ENCODE peak calls at places on chromosomes 5 and 9, in four cellular contexts. One of them, this sample, is unnamed.

GRCh38 chr9:31588756-31589155 is 795.7 kb upstream of the ACO1 start:
- DNase-seq in psoas muscle: no peak
- DNase-seq in A673: no peak
- DNase-seq in DND-41: no peak
- DNase-seq in this sample: no peak

GRCh38 chr9:98310752-98311392 is 55.4 kb upstream of the TBC1D2 start:
- DNase-seq in DND-41: no peak
- DNase-seq in A673: no peak
- DNase-seq in psoas muscle: no peak
- DNase-seq in this sample: no peak

GRCh38 chr5:35884125-35884788 is 27.6 kb downstream of the IL7R start:
- DNase-seq in A673: peak; percentile 93
- DNase-seq in psoas muscle: no peak
- DNase-seq in DND-41: peak; percentile 90
- DNase-seq in this sample: no peak

GRCh38 chr5:78638423-78638822 is 10.1 kb downstream of the LHFPL2 start:
- DNase-seq in DND-41: no peak
- DNase-seq in A673: no peak
- DNase-seq in psoas muscle: peak; percentile 70
- DNase-seq in this sample: peak; percentile 86

GRCh38 chr5:39584921-39585320 is 160.1 kb upstream of the DAB2 start:
- DNase-seq in DND-41: no peak
- DNase-seq in psoas muscle: no peak
- DNase-seq in A673: no peak
- DNase-seq in this sample: no peak

GRCh38 chr5:128414469-128414868 is 123.6 kb downstream of the FBN2 start:
- DNase-seq in psoas muscle: no peak
- DNase-seq in A673: no peak
- DNase-seq in DND-41: no peak
- DNase-seq in this sample: no peak

GRCh38 chr5:171968512-171968911 is 37.9 kb downstream of the FBXW11 start:
- DNase-seq in A673: no peak
- DNase-seq in DND-41: peak; percentile 29
- DNase-seq in psoas muscle: no peak
- DNase-seq in this sample: no peak

GRCh38 chr5:134024811-134025210 is 20.0 kb upstream of the VDAC1 start:
- DNase-seq in DND-41: no peak
- DNase-seq in psoas muscle: no peak
- DNase-seq in A673: no peak
- DNase-seq in this sample: no peak

GRCh38 chr9:14165376-14166035 is 148.4 kb downstream of the NFIB start:
- DNase-seq in psoas muscle: no peak
- DNase-seq in A673: no peak
- DNase-seq in DND-41: no peak
- DNase-seq in this sample: no peak

DNA sequence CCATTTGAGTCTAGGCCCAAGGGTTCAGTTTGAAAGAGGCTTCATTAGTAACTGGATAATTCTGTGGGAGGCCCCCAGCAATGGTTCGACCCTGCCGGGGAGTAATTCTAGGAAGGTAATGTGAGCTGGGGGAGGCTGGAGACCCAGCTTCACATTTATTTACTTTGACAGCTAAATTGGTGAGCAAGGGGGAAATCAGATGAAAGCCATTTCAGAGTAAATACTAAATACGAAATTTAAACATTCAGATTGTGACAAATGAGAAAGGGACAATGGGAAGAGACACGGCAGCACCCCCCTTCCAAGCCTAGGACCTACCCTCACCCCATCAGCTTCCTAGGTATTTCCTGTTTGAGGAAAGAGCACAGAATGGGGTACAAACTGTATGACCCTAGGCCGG is 4.2 kb upstream of the LHX6 start:
- DNase-seq in A673: no peak
- DNase-seq in DND-41: no peak
- DNase-seq in psoas muscle: no peak
- DNase-seq in this sample: no peak
- H3K4me1 ChIP-seq in A673: no peaks in the 10 kb centered on the region
- H3K4me1 ChIP-seq in DND-41: no peaks in the 10 kb centered on the region
- H3K4me1 ChIP-seq in psoas muscle: no peaks in the 10 kb centered on the region
- H3K4me1 ChIP-seq in this sample: no peaks in the 10 kb centered on the region

DNA sequence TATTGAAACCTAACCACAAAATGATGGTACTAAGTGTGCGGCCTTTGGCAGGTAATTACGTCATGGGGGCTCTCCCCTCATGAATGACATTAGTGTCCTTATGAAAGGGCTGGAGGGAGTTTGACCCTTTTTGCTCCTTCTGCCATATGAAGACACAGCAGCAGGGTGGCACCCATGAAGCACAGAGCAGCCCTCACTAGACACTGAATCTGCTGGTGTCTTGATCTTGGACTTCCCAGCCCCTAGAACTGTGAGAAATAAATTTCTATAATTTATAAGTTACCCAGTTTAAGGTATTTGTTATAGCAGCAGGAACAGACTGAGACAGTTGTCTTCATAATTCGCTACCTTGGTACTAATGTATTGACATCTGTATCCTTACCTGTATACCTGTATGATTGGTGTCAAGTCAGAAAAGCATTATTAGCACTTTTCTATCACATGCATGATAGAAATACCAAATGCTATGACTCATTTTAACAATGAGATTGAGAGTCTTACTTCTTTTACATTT is 80.4 kb downstream of the GCNT4 start:
- DNase-seq in psoas muscle: no peak
- DNase-seq in DND-41: no peak
- DNase-seq in A673: no peak
- DNase-seq in this sample: no peak
- H3K9me3 ChIP-seq in psoas muscle: no peaks in the 10 kb centered on the region
- H3K9me3 ChIP-seq in DND-41: no peaks in the 10 kb centered on the region
- H3K9me3 ChIP-seq in A673: no peaks in the 10 kb centered on the region
- H3K9me3 ChIP-seq in this sample: no peaks in the 10 kb centered on the region

GRCh38 chr5:56825222-56825824 is 10.0 kb downstream of the MAP3K1 start:
- DNase-seq in A673: no peak
- DNase-seq in DND-41: no peak
- DNase-seq in psoas muscle: no peak
- DNase-seq in this sample: no peak

GRCh38 chr5:56824019-56824418 is 8.7 kb downstream of the MAP3K1 start:
- DNase-seq in psoas muscle: no peak
- DNase-seq in DND-41: no peak
- DNase-seq in A673: no peak
- DNase-seq in this sample: no peak

GRCh38 chr5:56827923-56828322 is 12.6 kb downstream of the MAP3K1 start:
- DNase-seq in DND-41: no peak
- DNase-seq in psoas muscle: no peak
- DNase-seq in A673: no peak
- DNase-seq in this sample: no peak

GRCh38 chr5:56829137-56829536 is 13.8 kb downstream of the MAP3K1 start:
- DNase-seq in DND-41: no peak
- DNase-seq in A673: no peak
- DNase-seq in psoas muscle: no peak
- DNase-seq in this sample: no peak

GRCh38 chr5:56827043-56827442 is 11.7 kb downstream of the MAP3K1 start:
- DNase-seq in A673: no peak
- DNase-seq in DND-41: no peak
- DNase-seq in psoas muscle: no peak
- DNase-seq in this sample: no peak
- TF ChIP-seq CTCF in A673: peak; percentile 27
- TF ChIP-seq CTCF in DND-41: peak; percentile 19
- TF ChIP-seq CTCF in psoas muscle: peak; percentile 8
- TF ChIP-seq CTCF in this sample: peak; percentile 39

GRCh38 chr9:108861997-108862396 is at the start of gene ACTL7A:
- DNase-seq in DND-41: no peak
- DNase-seq in A673: no peak
- DNase-seq in psoas muscle: no peak
- DNase-seq in this sample: no peak

GRCh38 chr9:108859459-108860114 is 2.5 kb upstream of the ACTL7A start:
- DNase-seq in psoas muscle: no peak
- DNase-seq in A673: no peak
- DNase-seq in DND-41: no peak
- DNase-seq in this sample: no peak

GRCh38 chr9:108861464-108861863 is 602 bp upstream of the ACTL7A start:
- DNase-seq in psoas muscle: no peak
- DNase-seq in DND-41: no peak
- DNase-seq in A673: no peak
- DNase-seq in this sample: no peak

GRCh38 chr9:108860764-108861163 is 1.3 kb upstream of the ACTL7A start:
- DNase-seq in psoas muscle: no peak
- DNase-seq in DND-41: no peak
- DNase-seq in A673: no peak
- DNase-seq in this sample: no peak

GRCh38 chr9:108860354-108860753 is 1.7 kb upstream of the ACTL7A start:
- DNase-seq in DND-41: no peak
- DNase-seq in A673: no peak
- DNase-seq in psoas muscle: no peak
- DNase-seq in this sample: no peak
- H3K4me1 ChIP-seq in DND-41: no peaks in the 10 kb centered on the region
- H3K4me1 ChIP-seq in A673: no peaks in the 10 kb centered on the region
- H3K4me1 ChIP-seq in psoas muscle: no peaks in the 10 kb centered on the region
- H3K4me1 ChIP-seq in this sample: no peaks in the 10 kb centered on the region

GRCh38 chr5:9066349-9066748 is 479.5 kb downstream of the SEMA5A start:
- DNase-seq in psoas muscle: no peak
- DNase-seq in DND-41: no peak
- DNase-seq in A673: no peak
- DNase-seq in this sample: no peak

GRCh38 chr5:9063615-9064245 is 482.1 kb downstream of the SEMA5A start:
- DNase-seq in DND-41: no peak
- DNase-seq in A673: no peak
- DNase-seq in psoas muscle: no peak
- DNase-seq in this sample: no peak

GRCh38 chr5:9067129-9067528 is 478.7 kb downstream of the SEMA5A start:
- DNase-seq in DND-41: no peak
- DNase-seq in A673: no peak
- DNase-seq in psoas muscle: no peak
- DNase-seq in this sample: no peak

GRCh38 chr5:9069650-9070049 is 476.2 kb downstream of the SEMA5A start:
- DNase-seq in psoas muscle: no peak
- DNase-seq in A673: no peak
- DNase-seq in DND-41: no peak
- DNase-seq in this sample: no peak
- H3K9me3 ChIP-seq in psoas muscle: no peaks in the 10 kb centered on the region
- H3K9me3 ChIP-seq in A673: peaks cover 23% of the 10 kb centered on the region
- H3K9me3 ChIP-seq in DND-41: no peaks in the 10 kb centered on the region
- H3K9me3 ChIP-seq in this sample: peaks cover 5% of the 10 kb centered on the region

DNA sequence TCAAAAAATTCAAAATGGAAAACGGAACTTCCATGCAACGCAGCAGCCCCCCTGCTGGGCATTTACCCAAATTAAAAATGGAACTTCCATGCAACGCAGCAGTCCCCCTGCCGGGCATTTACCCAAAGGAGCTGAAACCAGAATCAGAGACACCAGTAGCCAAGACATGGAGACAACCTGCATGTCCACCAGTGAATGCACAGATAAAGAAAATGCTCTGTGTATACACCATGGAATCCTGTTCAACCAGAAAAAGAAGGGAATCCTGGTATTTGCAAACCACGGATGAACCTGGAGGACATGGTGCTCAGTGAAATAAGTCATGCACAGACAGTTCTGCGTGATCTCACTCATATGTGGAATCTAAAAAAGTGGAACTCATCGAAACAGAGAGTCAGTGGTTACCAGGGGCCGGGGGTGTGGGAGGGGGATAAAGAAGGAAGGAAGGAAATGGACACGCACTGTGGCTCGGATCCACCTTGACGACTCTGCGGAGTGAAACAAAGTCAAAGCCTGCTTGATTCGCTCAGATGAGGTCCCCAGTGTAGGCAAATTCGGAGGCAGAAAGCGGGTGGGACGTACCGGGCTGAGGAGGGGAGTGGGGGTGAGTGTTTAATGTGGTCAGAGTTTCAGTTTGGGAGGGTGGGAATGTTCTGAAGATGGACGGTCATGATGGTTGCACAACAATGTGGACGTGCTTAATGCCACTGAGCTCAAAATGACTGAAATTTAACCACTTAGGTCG is 40.2 kb upstream of the EXOC3 start:
- DNase-seq in DND-41: no peak
- DNase-seq in psoas muscle: no peak
- DNase-seq in A673: no peak
- DNase-seq in this sample: peak; percentile 53
- TF ChIP-seq CTCF in DND-41: no peak
- TF ChIP-seq CTCF in psoas muscle: no peak
- TF ChIP-seq CTCF in A673: no peak
- TF ChIP-seq CTCF in this sample: no peak

GRCh38 chr9:113568081-113568435 is 104.5 kb downstream of the RGS3 start:
- DNase-seq in DND-41: no peak
- DNase-seq in A673: no peak
- DNase-seq in psoas muscle: no peak
- DNase-seq in this sample: no peak
- H3K4me1 ChIP-seq in DND-41: no peaks in the 10 kb centered on the region
- H3K4me1 ChIP-seq in A673: peaks cover 21% of the 10 kb centered on the region
- H3K4me1 ChIP-seq in psoas muscle: peaks cover 67% of the 10 kb centered on the region
- H3K4me1 ChIP-seq in this sample: peaks cover 82% of the 10 kb centered on the region

GRCh38 chr5:141223112-141223783 is at the start of gene PCDHB14:
- DNase-seq in DND-41: peak; percentile 34
- DNase-seq in psoas muscle: no peak
- DNase-seq in A673: peak; percentile 95
- DNase-seq in this sample: no peak
- H3K9me3 ChIP-seq in DND-41: no peaks in the 10 kb centered on the region
- H3K9me3 ChIP-seq in psoas muscle: peaks cover 32% of the 10 kb centered on the region
- H3K9me3 ChIP-seq in A673: peaks cover 18% of the 10 kb centered on the region
- H3K9me3 ChIP-seq in this sample: peaks cover 24% of the 10 kb centered on the region

GRCh38 chr9:133463234-133463863 is 3.6 kb downstream of the CACFD1 start:
- DNase-seq in A673: no peak
- DNase-seq in psoas muscle: no peak
- DNase-seq in DND-41: no peak
- DNase-seq in this sample: no peak
- TF ChIP-seq CTCF in A673: no peak
- TF ChIP-seq CTCF in psoas muscle: no peak
- TF ChIP-seq CTCF in DND-41: no peak
- TF ChIP-seq CTCF in this sample: no peak

This sample was measured in right atrium auricular region.